ENCODE peak calls at places on chromosomes 11 and 22, in six cellular contexts. One of them, this sample, is unnamed.

GRCh38 chr22:28025333-28025732 is 106.3 kb upstream of the PITPNB start:
- DNase-seq in IMR-90: no peak
- DNase-seq in Calu3: no peak
- DNase-seq in GM13976: peak
- DNase-seq in CD14-positive monocyte: no peak
- DNase-seq in AG04450: no peak
- DNase-seq in this sample: no peak

GRCh38 chr11:67300756-67301312 is 2.5 kb upstream of the SSH3 start:
- DNase-seq in IMR-90: no peak
- DNase-seq in Calu3: no peak
- DNase-seq in GM13976: no peak
- DNase-seq in CD14-positive monocyte: peak
- DNase-seq in AG04450: no peak
- DNase-seq in this sample: no peak

GRCh38 chr11:128388182-128388815 is 199.1 kb downstream of the ETS1 start:
- DNase-seq in IMR-90: no peak
- DNase-seq in Calu3: no peak
- DNase-seq in GM13976: no peak
- DNase-seq in CD14-positive monocyte: no peak
- DNase-seq in AG04450: no peak
- DNase-seq in this sample: no peak

GRCh38 chr11:73326929-73327811 is 19.1 kb downstream of the ARHGEF17 start:
- DNase-seq in IMR-90: peak
- DNase-seq in Calu3: no peak
- DNase-seq in GM13976: peak
- DNase-seq in CD14-positive monocyte: no peak
- DNase-seq in AG04450: no peak
- DNase-seq in this sample: peak

GRCh38 chr11:57458410-57459111 is 1.8 kb upstream of the RTN4RL2 start:
- DNase-seq in IMR-90: peak
- DNase-seq in Calu3: peak
- DNase-seq in GM13976: peak
- DNase-seq in CD14-positive monocyte: no peak
- DNase-seq in AG04450: no peak
- DNase-seq in this sample: peak

GRCh38 chr11:50044647-50045046 is 12.0 kb downstream of the OR4C45 start:
- DNase-seq in IMR-90: no peak
- DNase-seq in Calu3: no peak
- DNase-seq in GM13976: no peak
- DNase-seq in CD14-positive monocyte: no peak
- DNase-seq in AG04450: no peak
- DNase-seq in this sample: no peak

GRCh38 chr11:122791411-122791810 is 46.9 kb upstream of the CRTAM start:
- DNase-seq in IMR-90: peak
- DNase-seq in Calu3: no peak
- DNase-seq in GM13976: no peak
- DNase-seq in CD14-positive monocyte: no peak
- DNase-seq in AG04450: no peak
- DNase-seq in this sample: peak

GRCh38 chr11:117220568-117220967 is 11.3 kb downstream of the PCSK7 start:
- DNase-seq in IMR-90: no peak
- DNase-seq in Calu3: no peak
- DNase-seq in GM13976: no peak
- DNase-seq in CD14-positive monocyte: no peak
- DNase-seq in AG04450: no peak
- DNase-seq in this sample: no peak

GRCh38 chr11:102448869-102449224 is 3.7 kb downstream of the TMEM123 start:
- DNase-seq in IMR-90: no peak
- DNase-seq in Calu3: no peak
- DNase-seq in GM13976: no peak
- DNase-seq in CD14-positive monocyte: no peak
- DNase-seq in AG04450: no peak
- DNase-seq in this sample: no peak

GRCh38 chr11:44618561-44619425 is 53.3 kb downstream of the CD82 start:
- DNase-seq in IMR-90: no peak
- DNase-seq in Calu3: no peak
- DNase-seq in GM13976: no peak
- DNase-seq in CD14-positive monocyte: peak
- DNase-seq in AG04450: no peak
- DNase-seq in this sample: no peak

GRCh38 chr11:36425593-36426206 is 84.4 kb downstream of the TRAF6 start:
- DNase-seq in IMR-90: peak
- DNase-seq in Calu3: no peak
- DNase-seq in GM13976: no peak
- DNase-seq in CD14-positive monocyte: no peak
- DNase-seq in AG04450: no peak
- DNase-seq in this sample: peak

GRCh38 chr11:102727890-102728289 is 3.1 kb upstream of the MMP8 start:
- DNase-seq in IMR-90: peak
- DNase-seq in Calu3: no peak
- DNase-seq in GM13976: no peak
- DNase-seq in CD14-positive monocyte: peak
- DNase-seq in AG04450: peak
- DNase-seq in this sample: peak

GRCh38 chr11:64381350-64381749 is 22.4 kb downstream of the RPS6KA4 start:
- DNase-seq in IMR-90: no peak
- DNase-seq in Calu3: no peak
- DNase-seq in GM13976: no peak
- DNase-seq in CD14-positive monocyte: no peak
- DNase-seq in AG04450: no peak
- DNase-seq in this sample: no peak

GRCh38 chr11:35491231-35491871 is 34.1 kb downstream of the PAMR1 start:
- DNase-seq in IMR-90: peak
- DNase-seq in Calu3: no peak
- DNase-seq in GM13976: no peak
- DNase-seq in CD14-positive monocyte: no peak
- DNase-seq in AG04450: peak
- DNase-seq in this sample: peak

GRCh38 chr11:1844221-1845094 is 5.7 kb downstream of the TNNI2 start:
- DNase-seq in IMR-90: no peak
- DNase-seq in Calu3: no peak
- DNase-seq in GM13976: no peak
- DNase-seq in CD14-positive monocyte: peak
- DNase-seq in AG04450: no peak
- DNase-seq in this sample: peak

GRCh38 chr11:26011474-26011873 is 320.5 kb upstream of the ANO3 start:
- DNase-seq in IMR-90: no peak
- DNase-seq in Calu3: no peak
- DNase-seq in GM13976: no peak
- DNase-seq in CD14-positive monocyte: no peak
- DNase-seq in AG04450: no peak
- DNase-seq in this sample: no peak

GRCh38 chr11:103483996-103484395 is 374.8 kb downstream of the DYNC2H1 start:
- DNase-seq in IMR-90: peak
- DNase-seq in Calu3: no peak
- DNase-seq in GM13976: no peak
- DNase-seq in CD14-positive monocyte: no peak
- DNase-seq in AG04450: no peak
- DNase-seq in this sample: no peak

GRCh38 chr11:111976614-111977140 is 39.5 kb downstream of the DIXDC1 start:
- DNase-seq in IMR-90: no peak
- DNase-seq in Calu3: no peak
- DNase-seq in GM13976: no peak
- DNase-seq in CD14-positive monocyte: no peak
- DNase-seq in AG04450: no peak
- DNase-seq in this sample: no peak

GRCh38 chr11:123178166-123178565 is 16.9 kb downstream of the CLMP start:
- DNase-seq in IMR-90: no peak
- DNase-seq in Calu3: no peak
- DNase-seq in GM13976: no peak
- DNase-seq in CD14-positive monocyte: no peak
- DNase-seq in AG04450: no peak
- DNase-seq in this sample: no peak

GRCh38 chr11:2275334-2276279 is 5.2 kb upstream of the ASCL2 start:
- DNase-seq in IMR-90: no peak
- DNase-seq in Calu3: no peak
- DNase-seq in GM13976: peak
- DNase-seq in CD14-positive monocyte: no peak
- DNase-seq in AG04450: no peak
- DNase-seq in this sample: no peak

GRCh38 chr11:1237851-1238250 is 15.0 kb downstream of the MUC5B start:
- DNase-seq in IMR-90: no peak
- DNase-seq in Calu3: no peak
- DNase-seq in GM13976: no peak
- DNase-seq in CD14-positive monocyte: no peak
- DNase-seq in AG04450: no peak
- DNase-seq in this sample: no peak

GRCh38 chr11:132072044-132072879 is 701.8 kb downstream of the NTM start:
- DNase-seq in IMR-90: peak
- DNase-seq in Calu3: no peak
- DNase-seq in GM13976: no peak
- DNase-seq in CD14-positive monocyte: no peak
- DNase-seq in AG04450: peak
- DNase-seq in this sample: peak

GRCh38 chr22:30694638-30695350 is at the start of gene OSBP2:
- DNase-seq in IMR-90: no peak
- DNase-seq in Calu3: peak
- DNase-seq in GM13976: peak
- DNase-seq in CD14-positive monocyte: no peak
- DNase-seq in AG04450: no peak
- DNase-seq in this sample: no peak

GRCh38 chr11:17864478-17864941 is 129.9 kb downstream of the KCNC1 start:
- DNase-seq in IMR-90: no peak
- DNase-seq in Calu3: peak
- DNase-seq in GM13976: no peak
- DNase-seq in CD14-positive monocyte: no peak
- DNase-seq in AG04450: no peak
- DNase-seq in this sample: no peak

GRCh38 chr11:102447193-102447592 is 5.4 kb downstream of the TMEM123 start:
- DNase-seq in IMR-90: no peak
- DNase-seq in Calu3: no peak
- DNase-seq in GM13976: no peak
- DNase-seq in CD14-positive monocyte: no peak
- DNase-seq in AG04450: no peak
- DNase-seq in this sample: no peak

GRCh38 chr22:49913026-49913425 is 5.2 kb downstream of the ALG12 start:
- DNase-seq in IMR-90: no peak
- DNase-seq in Calu3: no peak
- DNase-seq in GM13976: no peak
- DNase-seq in CD14-positive monocyte: peak
- DNase-seq in AG04450: no peak
- DNase-seq in this sample: no peak

GRCh38 chr22:49915610-49916009 is 2.6 kb downstream of the ALG12 start:
- DNase-seq in IMR-90: no peak
- DNase-seq in Calu3: no peak
- DNase-seq in GM13976: no peak
- DNase-seq in CD14-positive monocyte: no peak
- DNase-seq in AG04450: no peak
- DNase-seq in this sample: no peak

GRCh38 chr22:49911881-49912625 is 6.2 kb downstream of the ALG12 start:
- DNase-seq in IMR-90: no peak
- DNase-seq in Calu3: no peak
- DNase-seq in GM13976: no peak
- DNase-seq in CD14-positive monocyte: peak
- DNase-seq in AG04450: no peak
- DNase-seq in this sample: no peak

GRCh38 chr22:49913446-49913845 is 4.8 kb downstream of the ALG12 start:
- DNase-seq in IMR-90: no peak
- DNase-seq in Calu3: no peak
- DNase-seq in GM13976: no peak
- DNase-seq in CD14-positive monocyte: no peak
- DNase-seq in AG04450: no peak
- DNase-seq in this sample: no peak

DNA sequence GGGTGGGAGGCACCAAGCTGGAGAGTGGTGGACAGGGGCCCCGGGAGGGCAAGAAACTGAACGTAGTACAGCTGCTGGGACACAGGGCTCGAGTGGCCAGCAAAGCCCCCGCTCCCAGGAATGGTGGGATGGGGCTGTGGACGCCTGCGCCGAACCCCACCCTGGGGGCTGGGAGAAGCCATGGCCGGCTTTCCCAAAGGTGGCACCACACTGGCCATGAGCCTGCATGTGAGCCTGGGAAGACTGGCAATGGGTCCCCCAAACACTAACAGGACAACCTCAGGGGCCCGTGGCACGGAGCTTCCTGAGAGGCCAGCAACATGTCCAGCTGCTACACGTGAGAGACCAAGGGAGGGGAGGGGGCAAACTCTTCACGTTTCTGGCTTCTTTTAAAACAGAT is 4.0 kb downstream of the ALG12 start:
- DNase-seq in IMR-90: no peak
- DNase-seq in Calu3: no peak
- DNase-seq in GM13976: no peak
- DNase-seq in CD14-positive monocyte: no peak
- DNase-seq in AG04450: no peak
- DNase-seq in this sample: no peak
- TF ChIP-seq CTCF in IMR-90: no peak
- TF ChIP-seq CTCF in Calu3: no peak
- TF ChIP-seq CTCF in GM13976: no peak
- TF ChIP-seq CTCF in CD14-positive monocyte: no peak
- TF ChIP-seq CTCF in AG04450: no peak
- TF ChIP-seq CTCF in this sample: no peak

DNA sequence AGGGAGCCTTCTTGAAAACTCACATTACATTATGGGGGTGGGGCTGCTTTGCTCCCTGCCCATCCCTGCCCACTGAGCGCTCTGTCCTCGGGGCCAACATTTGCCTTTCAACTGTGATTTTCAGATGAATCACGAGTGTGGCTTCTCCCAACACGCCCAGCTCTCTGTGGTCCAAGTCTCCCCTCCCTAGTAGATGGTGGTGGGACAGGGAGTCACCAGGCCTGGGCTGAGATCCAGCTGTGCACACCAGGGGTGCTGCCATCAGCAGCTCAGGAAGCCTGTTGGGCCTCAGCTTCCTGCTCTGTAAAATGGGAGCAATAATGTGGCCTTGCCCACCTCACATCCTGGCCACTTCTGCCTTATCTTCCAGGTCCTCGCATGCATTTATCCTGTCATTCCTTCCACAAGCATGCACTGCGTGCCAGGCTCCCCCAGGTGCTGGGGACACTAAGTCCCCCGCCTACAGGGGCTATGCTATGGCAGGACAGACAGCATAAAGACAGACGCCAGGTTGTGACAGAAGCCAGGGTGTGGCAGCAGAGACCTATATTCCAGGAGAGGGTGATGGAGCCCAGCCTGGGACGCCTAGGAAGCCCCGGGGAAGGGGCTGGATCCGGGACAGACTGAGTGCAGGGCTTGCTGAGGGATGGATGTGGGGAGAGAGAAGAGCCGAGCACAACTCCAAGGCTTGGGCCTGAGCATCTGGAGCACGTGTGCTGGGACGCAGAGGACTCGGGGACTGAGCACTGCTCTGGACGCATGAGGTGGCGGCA is 30.5 kb downstream of the NFAM1 start:
- DNase-seq in IMR-90: no peak
- DNase-seq in Calu3: no peak
- DNase-seq in GM13976: no peak
- DNase-seq in CD14-positive monocyte: no peak
- DNase-seq in AG04450: no peak
- DNase-seq in this sample: no peak
- TF ChIP-seq CTCF in IMR-90: no peak
- TF ChIP-seq CTCF in Calu3: no peak
- TF ChIP-seq CTCF in GM13976: no peak
- TF ChIP-seq CTCF in CD14-positive monocyte: no peak
- TF ChIP-seq CTCF in AG04450: no peak
- TF ChIP-seq CTCF in this sample: no peak

GRCh38 chr11:114774599-114775365 is 96.5 kb downstream of the NXPE2 start:
- DNase-seq in IMR-90: peak
- DNase-seq in Calu3: peak
- DNase-seq in GM13976: peak
- DNase-seq in CD14-positive monocyte: no peak
- DNase-seq in AG04450: peak
- DNase-seq in this sample: no peak
- TF ChIP-seq CTCF in IMR-90: peak
- TF ChIP-seq CTCF in Calu3: no peak
- TF ChIP-seq CTCF in GM13976: peak
- TF ChIP-seq CTCF in CD14-positive monocyte: peak
- TF ChIP-seq CTCF in AG04450: peak
- TF ChIP-seq CTCF in this sample: peak

GRCh38 chr22:44567846-44568493 is 69.9 kb upstream of the RTL6 start:
- DNase-seq in IMR-90: peak
- DNase-seq in Calu3: peak
- DNase-seq in GM13976: no peak
- DNase-seq in CD14-positive monocyte: no peak
- DNase-seq in AG04450: no peak
- DNase-seq in this sample: peak
- TF ChIP-seq CTCF in IMR-90: peak
- TF ChIP-seq CTCF in Calu3: peak
- TF ChIP-seq CTCF in GM13976: peak
- TF ChIP-seq CTCF in CD14-positive monocyte: peak
- TF ChIP-seq CTCF in AG04450: peak
- TF ChIP-seq CTCF in this sample: peak

This sample was measured in fibroblast of mammary gland.